ENCODE peak calls at places on chromosomes 6 and 20, in nine cellular contexts. One of them, this sample, is unnamed.
A peak's percentile ranks its signal among the peaks of the same experiment; 100 is the strongest.

GRCh38 chr6:11748591-11748990 is 30.0 kb downstream of the ADTRP start:
- DNase-seq in pancreas: no peak
- DNase-seq in left lung: no peak
- DNase-seq in endodermal cell: no peak
- DNase-seq in neural progenitor cell: no peak
- DNase-seq in lower lobe of right lung: no peak
- DNase-seq in CD8-positive, alpha-beta memory T cell: no peak
- DNase-seq in astrocyte: no peak
- DNase-seq in heart right ventricle: no peak
- DNase-seq in this sample: no peak

GRCh38 chr6:56840467-56841371 is 114.2 kb upstream of the BEND6 start:
- DNase-seq in pancreas: no peak
- DNase-seq in heart right ventricle: no peak
- DNase-seq in endodermal cell: no peak
- DNase-seq in left lung: no peak
- DNase-seq in neural progenitor cell: no peak
- DNase-seq in astrocyte: peak; percentile 86
- DNase-seq in CD8-positive, alpha-beta memory T cell: no peak
- DNase-seq in lower lobe of right lung: no peak
- DNase-seq in this sample: no peak

GRCh38 chr6:5645903-5646302 is 360.8 kb downstream of the NRN1 start:
- DNase-seq in astrocyte: no peak
- DNase-seq in neural progenitor cell: no peak
- DNase-seq in lower lobe of right lung: no peak
- DNase-seq in heart right ventricle: no peak
- DNase-seq in CD8-positive, alpha-beta memory T cell: no peak
- DNase-seq in pancreas: no peak
- DNase-seq in endodermal cell: no peak
- DNase-seq in left lung: no peak
- DNase-seq in this sample: no peak

GRCh38 chr20:33826270-33826897 is 15.2 kb downstream of the CHMP4B start:
- DNase-seq in CD8-positive, alpha-beta memory T cell: no peak
- DNase-seq in endodermal cell: peak; percentile 77
- DNase-seq in lower lobe of right lung: no peak
- DNase-seq in astrocyte: no peak
- DNase-seq in left lung: no peak
- DNase-seq in neural progenitor cell: no peak
- DNase-seq in pancreas: peak; percentile 46
- DNase-seq in heart right ventricle: no peak
- DNase-seq in this sample: peak; percentile 66

GRCh38 chr20:48523191-48523757 is 304.5 kb downstream of the PREX1 start:
- DNase-seq in left lung: no peak
- DNase-seq in astrocyte: peak; percentile 65
- DNase-seq in lower lobe of right lung: no peak
- DNase-seq in CD8-positive, alpha-beta memory T cell: no peak
- DNase-seq in pancreas: no peak
- DNase-seq in endodermal cell: peak; percentile 86
- DNase-seq in heart right ventricle: no peak
- DNase-seq in neural progenitor cell: peak; percentile 95
- DNase-seq in this sample: peak; percentile 57

GRCh38 chr6:48117246-48117645 is 6.2 kb upstream of the PTCHD4 start:
- DNase-seq in left lung: no peak
- DNase-seq in CD8-positive, alpha-beta memory T cell: no peak
- DNase-seq in pancreas: no peak
- DNase-seq in astrocyte: no peak
- DNase-seq in endodermal cell: no peak
- DNase-seq in heart right ventricle: no peak
- DNase-seq in neural progenitor cell: no peak
- DNase-seq in lower lobe of right lung: no peak
- DNase-seq in this sample: no peak

GRCh38 chr6:8539446-8539845 is 104.1 kb upstream of the SLC35B3 start:
- DNase-seq in endodermal cell: no peak
- DNase-seq in CD8-positive, alpha-beta memory T cell: no peak
- DNase-seq in neural progenitor cell: peak; percentile 12
- DNase-seq in lower lobe of right lung: no peak
- DNase-seq in pancreas: no peak
- DNase-seq in left lung: no peak
- DNase-seq in heart right ventricle: no peak
- DNase-seq in astrocyte: no peak
- DNase-seq in this sample: no peak

GRCh38 chr20:64038579-64039292 is 2.8 kb downstream of the C20orf204 start:
- DNase-seq in left lung: peak; percentile 96
- DNase-seq in astrocyte: peak; percentile 69
- DNase-seq in neural progenitor cell: peak; percentile 89
- DNase-seq in lower lobe of right lung: peak; percentile 86
- DNase-seq in endodermal cell: peak; percentile 94
- DNase-seq in CD8-positive, alpha-beta memory T cell: peak; percentile 82
- DNase-seq in pancreas: peak; percentile 69
- DNase-seq in heart right ventricle: peak; percentile 83
- DNase-seq in this sample: no peak

GRCh38 chr6:52127957-52128356 is 40.5 kb upstream of the PKHD1 start:
- DNase-seq in neural progenitor cell: no peak
- DNase-seq in pancreas: no peak
- DNase-seq in left lung: no peak
- DNase-seq in heart right ventricle: no peak
- DNase-seq in lower lobe of right lung: no peak
- DNase-seq in endodermal cell: no peak
- DNase-seq in astrocyte: no peak
- DNase-seq in CD8-positive, alpha-beta memory T cell: no peak
- DNase-seq in this sample: no peak

DNA sequence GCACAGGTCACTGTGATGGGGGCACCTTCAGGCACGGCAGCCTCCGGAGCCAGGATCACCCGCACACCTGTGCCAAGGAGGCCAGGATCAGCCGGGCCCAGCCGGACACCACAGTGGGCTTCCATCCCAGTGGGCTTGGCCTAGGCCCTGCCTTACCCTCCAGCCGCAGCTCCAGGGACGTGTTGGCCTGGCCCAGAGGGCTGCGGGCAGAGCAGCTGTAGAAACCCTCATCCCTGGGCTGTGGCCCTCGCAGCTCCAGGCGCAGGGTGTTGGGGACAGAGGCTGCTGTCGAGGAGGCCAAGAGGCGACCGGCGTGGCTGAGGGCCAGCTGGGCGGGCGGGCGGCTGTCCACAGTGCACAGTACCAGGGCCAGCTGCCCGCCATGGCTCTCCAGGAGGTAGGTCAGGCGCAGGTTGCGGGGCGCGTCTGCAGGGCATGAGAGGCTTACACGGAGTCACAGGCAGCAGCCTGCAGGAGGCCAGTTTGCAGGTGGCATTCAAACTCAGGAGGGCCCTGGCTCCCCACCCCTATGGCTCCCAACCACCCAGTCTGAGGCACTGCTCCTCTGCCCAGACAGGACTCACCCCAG is 11.0 kb upstream of the ADAM33 start:
- DNase-seq in neural progenitor cell: no peak
- DNase-seq in lower lobe of right lung: no peak
- DNase-seq in endodermal cell: no peak
- DNase-seq in heart right ventricle: no peak
- DNase-seq in astrocyte: no peak
- DNase-seq in CD8-positive, alpha-beta memory T cell: no peak
- DNase-seq in left lung: peak; percentile 71
- DNase-seq in pancreas: no peak
- DNase-seq in this sample: no peak
- H3K4me3 ChIP-seq in neural progenitor cell: no peak overlapping the region
- H3K4me3 ChIP-seq in lower lobe of right lung: no peak overlapping the region
- H3K4me3 ChIP-seq in endodermal cell: no peak overlapping the region
- H3K4me3 ChIP-seq in heart right ventricle: no peak overlapping the region
- H3K4me3 ChIP-seq in astrocyte: no peak overlapping the region
- H3K4me3 ChIP-seq in CD8-positive, alpha-beta memory T cell: no peak overlapping the region
- H3K4me3 ChIP-seq in left lung: no peak overlapping the region
- H3K4me3 ChIP-seq in pancreas: no peak overlapping the region
- H3K4me3 ChIP-seq in this sample: no peak overlapping the region

GRCh38 chr6:35224720-35225119 is 11.0 kb downstream of the SCUBE3 start:
- DNase-seq in neural progenitor cell: no peak
- DNase-seq in lower lobe of right lung: no peak
- DNase-seq in endodermal cell: no peak
- DNase-seq in CD8-positive, alpha-beta memory T cell: no peak
- DNase-seq in pancreas: no peak
- DNase-seq in left lung: no peak
- DNase-seq in heart right ventricle: no peak
- DNase-seq in astrocyte: peak; percentile 9
- DNase-seq in this sample: no peak
- H3K4me1 ChIP-seq in neural progenitor cell: peaks cover 11% of the 10 kb centered on the region
- H3K4me1 ChIP-seq in lower lobe of right lung: no peaks in the 10 kb centered on the region
- H3K4me1 ChIP-seq in endodermal cell: no peaks in the 10 kb centered on the region
- H3K4me1 ChIP-seq in CD8-positive, alpha-beta memory T cell: no peaks in the 10 kb centered on the region
- H3K4me1 ChIP-seq in pancreas: no peaks in the 10 kb centered on the region
- H3K4me1 ChIP-seq in left lung: no peaks in the 10 kb centered on the region
- H3K4me1 ChIP-seq in heart right ventricle: peaks cover 20% of the 10 kb centered on the region
- H3K4me1 ChIP-seq in astrocyte: no peaks in the 10 kb centered on the region
- H3K4me1 ChIP-seq in this sample: no peaks in the 10 kb centered on the region

DNA sequence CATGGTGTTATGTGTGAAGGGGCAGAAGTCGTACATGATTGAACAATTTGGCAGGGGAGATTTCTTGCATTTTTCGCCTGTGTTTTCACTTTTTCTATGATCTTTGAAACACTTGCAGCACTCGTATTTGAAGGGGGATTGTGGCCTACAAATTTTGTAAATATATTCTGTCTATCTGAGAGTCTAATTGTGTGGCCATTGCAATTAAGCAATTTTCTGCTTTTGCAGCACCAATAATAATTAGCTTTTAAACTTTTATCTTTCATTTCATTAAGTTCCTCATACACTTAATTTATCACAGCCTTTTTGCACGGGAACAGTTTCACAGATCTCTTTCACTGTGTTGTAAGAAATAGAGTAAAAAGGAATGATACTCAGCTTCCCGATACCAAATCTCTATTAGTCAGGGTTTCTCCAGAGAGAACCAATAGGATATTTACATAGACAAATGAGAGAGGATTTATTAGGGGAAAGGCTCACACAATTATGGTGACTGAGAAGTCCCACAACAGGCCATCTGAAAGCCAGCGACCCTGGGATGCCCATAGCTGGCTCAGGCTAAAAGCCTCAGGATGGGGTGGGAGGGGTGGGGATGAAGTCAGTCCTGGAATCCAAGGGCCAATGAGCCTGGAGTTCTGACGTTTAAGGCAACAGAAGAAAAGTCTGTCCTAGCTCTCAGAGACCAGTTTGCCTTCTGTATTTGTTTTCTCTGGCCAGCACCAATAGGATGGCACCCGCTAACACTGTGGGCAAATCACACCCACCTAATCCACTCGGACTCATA is 58.3 kb downstream of the KIF6 start:
- DNase-seq in endodermal cell: peak; percentile 48
- DNase-seq in CD8-positive, alpha-beta memory T cell: no peak
- DNase-seq in pancreas: no peak
- DNase-seq in neural progenitor cell: peak; percentile 6
- DNase-seq in lower lobe of right lung: no peak
- DNase-seq in heart right ventricle: no peak
- DNase-seq in left lung: no peak
- DNase-seq in astrocyte: no peak
- DNase-seq in this sample: no peak
- H3K27ac ChIP-seq in endodermal cell: no peak overlapping the region
- H3K27ac ChIP-seq in CD8-positive, alpha-beta memory T cell: no peak overlapping the region
- H3K27ac ChIP-seq in pancreas: no peak overlapping the region
- H3K27ac ChIP-seq in neural progenitor cell: no peak overlapping the region
- H3K27ac ChIP-seq in lower lobe of right lung: no peak overlapping the region
- H3K27ac ChIP-seq in heart right ventricle: no peak overlapping the region
- H3K27ac ChIP-seq in left lung: no peak overlapping the region
- H3K27ac ChIP-seq in astrocyte: no peak overlapping the region
- H3K27ac ChIP-seq in this sample: no peak overlapping the region

GRCh38 chr6:75280131-75280855 is 4.3 kb downstream of the TMEM30A start:
- DNase-seq in astrocyte: peak; percentile 42
- DNase-seq in CD8-positive, alpha-beta memory T cell: no peak
- DNase-seq in lower lobe of right lung: no peak
- DNase-seq in left lung: no peak
- DNase-seq in pancreas: no peak
- DNase-seq in heart right ventricle: no peak
- DNase-seq in endodermal cell: no peak
- DNase-seq in neural progenitor cell: no peak
- DNase-seq in this sample: no peak
- H3K4me3 ChIP-seq in astrocyte: no peak overlapping the region
- H3K4me3 ChIP-seq in CD8-positive, alpha-beta memory T cell: no peak overlapping the region
- H3K4me3 ChIP-seq in lower lobe of right lung: peak overlapping the region; percentile 81
- H3K4me3 ChIP-seq in left lung: no peak overlapping the region
- H3K4me3 ChIP-seq in pancreas: no peak overlapping the region
- H3K4me3 ChIP-seq in heart right ventricle: no peak overlapping the region
- H3K4me3 ChIP-seq in endodermal cell: peak overlapping the region; percentile 86
- H3K4me3 ChIP-seq in neural progenitor cell: peak overlapping the region; percentile 75
- H3K4me3 ChIP-seq in this sample: no peak overlapping the region